ENCODE peak calls at places on chromosomes 6 and 20, in four cellular contexts. One of them, this sample, is unnamed.

GRCh38 chr6:44956426-44956825 is 371.7 kb upstream of the RUNX2 start:
- DNase-seq in osteocyte: no peak
- DNase-seq in transverse colon: no peak
- DNase-seq in cardiac muscle cell: peak
- DNase-seq in this sample: no peak

GRCh38 chr6:163866192-163866591 is 451.7 kb downstream of the QKI start:
- DNase-seq in transverse colon: no peak
- DNase-seq in cardiac muscle cell: no peak
- DNase-seq in osteocyte: no peak
- DNase-seq in this sample: no peak

GRCh38 chr6:71011861-71012260 is 55.0 kb upstream of the B3GAT2 start:
- DNase-seq in transverse colon: no peak
- DNase-seq in cardiac muscle cell: no peak
- DNase-seq in osteocyte: no peak
- DNase-seq in this sample: no peak

GRCh38 chr6:142850653-142851434 is 94.1 kb downstream of the HIVEP2 start:
- DNase-seq in cardiac muscle cell: no peak
- DNase-seq in osteocyte: no peak
- DNase-seq in transverse colon: no peak
- DNase-seq in this sample: no peak

GRCh38 chr6:116408476-116408875 is 37.7 kb downstream of the DSE start:
- DNase-seq in cardiac muscle cell: no peak
- DNase-seq in osteocyte: no peak
- DNase-seq in transverse colon: no peak
- DNase-seq in this sample: no peak

GRCh38 chr6:25086500-25087091 is 150.8 kb upstream of the RIPOR2 start:
- DNase-seq in osteocyte: no peak
- DNase-seq in cardiac muscle cell: no peak
- DNase-seq in transverse colon: no peak
- DNase-seq in this sample: no peak

GRCh38 chr6:169651498-169651897 is 50.3 kb downstream of the WDR27 start:
- DNase-seq in cardiac muscle cell: no peak
- DNase-seq in transverse colon: no peak
- DNase-seq in osteocyte: no peak
- DNase-seq in this sample: no peak

GRCh38 chr6:82033631-82034211 is 213.8 kb downstream of the IBTK start:
- DNase-seq in cardiac muscle cell: peak
- DNase-seq in transverse colon: no peak
- DNase-seq in osteocyte: no peak
- DNase-seq in this sample: no peak

DNA sequence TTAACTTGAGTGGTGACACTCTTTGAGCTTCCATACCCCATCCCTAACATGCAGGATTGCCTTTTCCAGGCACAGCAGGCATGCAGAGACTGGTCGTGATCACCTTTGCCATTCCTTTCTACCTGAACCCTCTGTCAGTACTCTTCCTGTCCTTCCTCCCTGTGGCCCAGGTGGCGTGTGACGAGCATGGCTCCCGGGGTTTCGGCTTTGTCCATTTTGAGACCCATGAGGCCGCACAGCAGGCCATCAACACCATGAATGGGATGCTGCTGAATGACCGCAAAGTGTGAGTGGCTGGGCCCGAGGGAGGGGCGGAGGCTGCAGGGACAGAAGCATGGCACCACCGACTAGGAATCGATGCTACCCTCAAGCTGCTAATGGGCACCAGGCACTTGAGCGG is 6.7 kb downstream of the PABPC1L start:
- DNase-seq in osteocyte: no peak
- DNase-seq in cardiac muscle cell: no peak
- DNase-seq in transverse colon: no peak
- DNase-seq in this sample: no peak
- TF ChIP-seq CTCF in osteocyte: no peak
- TF ChIP-seq CTCF in cardiac muscle cell: no peak
- TF ChIP-seq CTCF in transverse colon: no peak
- TF ChIP-seq CTCF in this sample: no peak

DNA sequence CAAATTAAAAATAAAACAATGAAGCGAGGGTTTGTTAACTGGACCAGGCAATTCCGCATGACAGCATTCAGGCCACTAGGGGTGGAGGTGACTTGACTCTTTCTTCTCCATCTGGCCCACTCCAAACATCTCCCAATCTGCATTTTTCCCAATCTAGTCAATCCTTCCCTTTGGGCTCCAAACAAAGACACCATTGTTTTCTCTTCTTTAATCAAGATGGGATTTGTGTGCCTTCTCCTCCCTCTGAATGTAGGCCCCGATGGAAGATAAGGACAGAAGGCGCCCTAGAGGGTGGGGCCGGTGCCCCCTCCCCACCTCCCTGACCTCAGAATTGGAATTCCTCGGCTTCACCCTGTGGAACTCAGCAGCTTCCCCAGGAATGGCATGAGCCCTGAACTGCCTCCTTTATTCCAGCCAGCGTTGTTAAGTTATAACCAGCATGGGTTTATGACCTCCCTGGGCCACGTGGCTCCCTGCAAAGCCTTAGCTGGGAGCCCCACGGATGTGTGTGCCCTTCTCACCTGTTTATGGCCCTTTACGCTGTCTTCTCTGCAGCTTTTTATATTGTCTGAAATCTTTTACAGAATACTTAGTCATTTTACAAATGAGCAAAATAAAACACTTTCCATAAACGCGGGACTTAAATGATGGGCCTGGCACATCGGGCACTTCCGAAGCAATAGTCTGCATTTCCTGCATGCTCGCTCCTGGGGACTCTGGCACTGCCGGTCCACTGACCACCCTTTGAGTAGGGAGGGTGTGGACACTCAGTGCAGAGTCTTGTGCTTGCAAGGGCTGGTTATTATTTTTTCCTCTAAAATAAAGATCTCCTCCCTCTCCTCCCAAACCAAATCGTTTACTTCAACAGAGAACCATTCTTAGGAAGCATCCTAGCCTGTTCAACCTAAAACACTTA is 24.5 kb downstream of the OVOL2 start:
- DNase-seq in osteocyte: no peak
- DNase-seq in transverse colon: peak
- DNase-seq in cardiac muscle cell: no peak
- DNase-seq in this sample: no peak
- TF ChIP-seq CTCF in osteocyte: no peak
- TF ChIP-seq CTCF in transverse colon: peak
- TF ChIP-seq CTCF in cardiac muscle cell: no peak
- TF ChIP-seq CTCF in this sample: no peak

GRCh38 chr6:133240511-133241087 is 558 bp upstream of the EYA4 start:
- DNase-seq in transverse colon: no peak
- DNase-seq in cardiac muscle cell: peak
- DNase-seq in osteocyte: no peak
- DNase-seq in this sample: peak
- TF ChIP-seq CTCF in transverse colon: no peak
- TF ChIP-seq CTCF in cardiac muscle cell: peak
- TF ChIP-seq CTCF in osteocyte: peak
- TF ChIP-seq CTCF in this sample: peak

GRCh38 chr6:51753635-51754034 is 333.8 kb downstream of the PKHD1 start:
- DNase-seq in osteocyte: no peak
- DNase-seq in transverse colon: peak
- DNase-seq in cardiac muscle cell: no peak
- DNase-seq in this sample: peak
- TF ChIP-seq CTCF in osteocyte: peak
- TF ChIP-seq CTCF in transverse colon: no peak
- TF ChIP-seq CTCF in cardiac muscle cell: no peak
- TF ChIP-seq CTCF in this sample: peak

This sample was measured in Calu3.